ENCODE peak calls at places on chromosomes 3 and 15, in eight cellular contexts. One of them, this sample, is unnamed.

GRCh38 chr3:99568936-99569335 is 69.5 kb upstream of the COL8A1 start:
- DNase-seq in RWPE1: no peak
- DNase-seq in CD4-positive, alpha-beta T cell: no peak
- DNase-seq in AG04450: no peak
- DNase-seq in suprapubic skin: no peak
- DNase-seq in kidney epithelial cell: no peak
- DNase-seq in AG10803: no peak
- DNase-seq in heart right ventricle: no peak
- DNase-seq in this sample: no peak

GRCh38 chr3:172347895-172348680 is 100.2 kb downstream of the GHSR start:
- DNase-seq in RWPE1: no peak
- DNase-seq in CD4-positive, alpha-beta T cell: no peak
- DNase-seq in AG04450: no peak
- DNase-seq in suprapubic skin: no peak
- DNase-seq in kidney epithelial cell: no peak
- DNase-seq in AG10803: no peak
- DNase-seq in heart right ventricle: no peak
- DNase-seq in this sample: no peak

GRCh38 chr3:189195302-189195701 is 23.5 kb downstream of the TPRG1 start:
- DNase-seq in RWPE1: no peak
- DNase-seq in CD4-positive, alpha-beta T cell: no peak
- DNase-seq in AG04450: no peak
- DNase-seq in suprapubic skin: no peak
- DNase-seq in kidney epithelial cell: no peak
- DNase-seq in AG10803: no peak
- DNase-seq in heart right ventricle: no peak
- DNase-seq in this sample: no peak

GRCh38 chr3:194976049-194976451 is 290.4 kb downstream of the FAM43A start:
- DNase-seq in RWPE1: no peak
- DNase-seq in CD4-positive, alpha-beta T cell: no peak
- DNase-seq in AG04450: no peak
- DNase-seq in suprapubic skin: peak
- DNase-seq in kidney epithelial cell: no peak
- DNase-seq in AG10803: no peak
- DNase-seq in heart right ventricle: no peak
- DNase-seq in this sample: no peak

GRCh38 chr3:62604301-62604700 is 231.0 kb upstream of the FEZF2 start:
- DNase-seq in RWPE1: peak
- DNase-seq in CD4-positive, alpha-beta T cell: no peak
- DNase-seq in AG04450: no peak
- DNase-seq in suprapubic skin: no peak
- DNase-seq in kidney epithelial cell: peak
- DNase-seq in AG10803: peak
- DNase-seq in heart right ventricle: no peak
- DNase-seq in this sample: no peak

GRCh38 chr3:138397983-138398382 is 36.4 kb upstream of the ESYT3 start:
- DNase-seq in RWPE1: peak
- DNase-seq in CD4-positive, alpha-beta T cell: no peak
- DNase-seq in AG04450: no peak
- DNase-seq in suprapubic skin: peak
- DNase-seq in kidney epithelial cell: no peak
- DNase-seq in AG10803: no peak
- DNase-seq in heart right ventricle: no peak
- DNase-seq in this sample: no peak

GRCh38 chr15:71103102-71103676 is 12.1 kb upstream of the THSD4 start:
- DNase-seq in RWPE1: peak
- DNase-seq in CD4-positive, alpha-beta T cell: no peak
- DNase-seq in AG04450: no peak
- DNase-seq in suprapubic skin: no peak
- DNase-seq in kidney epithelial cell: no peak
- DNase-seq in AG10803: peak
- DNase-seq in heart right ventricle: no peak
- DNase-seq in this sample: no peak

GRCh38 chr3:10471337-10471721 is 34.1 kb downstream of the ATP2B2 start:
- DNase-seq in RWPE1: no peak
- DNase-seq in CD4-positive, alpha-beta T cell: no peak
- DNase-seq in AG04450: no peak
- DNase-seq in suprapubic skin: no peak
- DNase-seq in kidney epithelial cell: no peak
- DNase-seq in AG10803: no peak
- DNase-seq in heart right ventricle: no peak
- DNase-seq in this sample: no peak

GRCh38 chr3:156332304-156332703 is 211.9 kb downstream of the KCNAB1 start:
- DNase-seq in RWPE1: no peak
- DNase-seq in CD4-positive, alpha-beta T cell: no peak
- DNase-seq in AG04450: no peak
- DNase-seq in suprapubic skin: no peak
- DNase-seq in kidney epithelial cell: peak
- DNase-seq in AG10803: peak
- DNase-seq in heart right ventricle: no peak
- DNase-seq in this sample: no peak

GRCh38 chr15:90646662-90647305 is 70.4 kb upstream of the BLM start:
- DNase-seq in RWPE1: no peak
- DNase-seq in CD4-positive, alpha-beta T cell: no peak
- DNase-seq in AG04450: no peak
- DNase-seq in suprapubic skin: no peak
- DNase-seq in kidney epithelial cell: no peak
- DNase-seq in AG10803: no peak
- DNase-seq in heart right ventricle: no peak
- DNase-seq in this sample: no peak

GRCh38 chr3:195461518-195462307 is 18.9 kb upstream of the ACAP2 start:
- DNase-seq in RWPE1: no peak
- DNase-seq in CD4-positive, alpha-beta T cell: no peak
- DNase-seq in AG04450: no peak
- DNase-seq in suprapubic skin: no peak
- DNase-seq in kidney epithelial cell: no peak
- DNase-seq in AG10803: no peak
- DNase-seq in heart right ventricle: no peak
- DNase-seq in this sample: no peak

GRCh38 chr3:89697321-89697916 is 590.0 kb downstream of the EPHA3 start:
- DNase-seq in RWPE1: peak
- DNase-seq in CD4-positive, alpha-beta T cell: no peak
- DNase-seq in AG04450: no peak
- DNase-seq in suprapubic skin: no peak
- DNase-seq in kidney epithelial cell: no peak
- DNase-seq in AG10803: no peak
- DNase-seq in heart right ventricle: no peak
- DNase-seq in this sample: no peak

GRCh38 chr3:187856567-187856966 is 111.3 kb upstream of the BCL6 start:
- DNase-seq in RWPE1: no peak
- DNase-seq in CD4-positive, alpha-beta T cell: no peak
- DNase-seq in AG04450: no peak
- DNase-seq in suprapubic skin: no peak
- DNase-seq in kidney epithelial cell: no peak
- DNase-seq in AG10803: no peak
- DNase-seq in heart right ventricle: no peak
- DNase-seq in this sample: no peak

DNA sequence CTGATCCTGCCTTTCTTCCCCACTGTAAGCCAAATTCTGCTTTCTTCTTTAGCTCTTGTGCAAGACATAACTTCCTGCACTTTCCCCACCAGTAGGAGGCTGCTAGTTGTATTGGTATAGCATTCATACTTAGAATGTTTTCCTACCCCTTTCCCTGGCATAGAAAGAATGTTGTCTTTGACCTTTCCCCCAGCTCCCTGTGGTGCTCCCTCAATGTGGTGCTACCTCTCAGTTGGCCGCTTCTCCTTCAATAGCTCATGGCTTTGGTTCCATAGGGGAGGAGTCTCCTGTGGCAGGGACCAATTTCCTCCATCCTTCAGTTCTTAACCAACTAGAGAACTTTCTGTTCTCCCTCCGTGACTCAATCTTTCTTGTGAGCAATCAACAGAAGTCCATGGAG is 67.5 kb upstream of the AKAP13 start:
- DNase-seq in RWPE1: no peak
- DNase-seq in CD4-positive, alpha-beta T cell: no peak
- DNase-seq in AG04450: no peak
- DNase-seq in suprapubic skin: no peak
- DNase-seq in kidney epithelial cell: no peak
- DNase-seq in AG10803: peak
- DNase-seq in heart right ventricle: no peak
- DNase-seq in this sample: no peak
- TF ChIP-seq CTCF in RWPE1: no peak
- TF ChIP-seq CTCF in CD4-positive, alpha-beta T cell: no peak
- TF ChIP-seq CTCF in AG04450: peak
- TF ChIP-seq CTCF in suprapubic skin: no peak
- TF ChIP-seq CTCF in kidney epithelial cell: peak
- TF ChIP-seq CTCF in AG10803: peak
- TF ChIP-seq CTCF in heart right ventricle: no peak
- TF ChIP-seq CTCF in this sample: no peak

GRCh38 chr3:8942746-8943488 is 20.4 kb downstream of the RAD18 start:
- DNase-seq in RWPE1: no peak
- DNase-seq in CD4-positive, alpha-beta T cell: no peak
- DNase-seq in AG04450: no peak
- DNase-seq in suprapubic skin: no peak
- DNase-seq in kidney epithelial cell: no peak
- DNase-seq in AG10803: no peak
- DNase-seq in heart right ventricle: no peak
- DNase-seq in this sample: no peak

GRCh38 chr3:8932507-8932906 is 30.8 kb downstream of the RAD18 start:
- DNase-seq in RWPE1: no peak
- DNase-seq in CD4-positive, alpha-beta T cell: no peak
- DNase-seq in AG04450: no peak
- DNase-seq in suprapubic skin: no peak
- DNase-seq in kidney epithelial cell: no peak
- DNase-seq in AG10803: no peak
- DNase-seq in heart right ventricle: no peak
- DNase-seq in this sample: no peak

GRCh38 chr3:8942115-8942514 is 21.2 kb downstream of the RAD18 start:
- DNase-seq in RWPE1: no peak
- DNase-seq in CD4-positive, alpha-beta T cell: no peak
- DNase-seq in AG04450: no peak
- DNase-seq in suprapubic skin: no peak
- DNase-seq in kidney epithelial cell: no peak
- DNase-seq in AG10803: no peak
- DNase-seq in heart right ventricle: no peak
- DNase-seq in this sample: no peak

GRCh38 chr3:8937064-8938020 is 25.9 kb downstream of the RAD18 start:
- DNase-seq in RWPE1: peak
- DNase-seq in CD4-positive, alpha-beta T cell: no peak
- DNase-seq in AG04450: peak
- DNase-seq in suprapubic skin: no peak
- DNase-seq in kidney epithelial cell: peak
- DNase-seq in AG10803: peak
- DNase-seq in heart right ventricle: no peak
- DNase-seq in this sample: no peak

GRCh38 chr3:8938021-8938420 is 25.3 kb downstream of the RAD18 start:
- DNase-seq in RWPE1: no peak
- DNase-seq in CD4-positive, alpha-beta T cell: no peak
- DNase-seq in AG04450: no peak
- DNase-seq in suprapubic skin: no peak
- DNase-seq in kidney epithelial cell: no peak
- DNase-seq in AG10803: peak
- DNase-seq in heart right ventricle: no peak
- DNase-seq in this sample: no peak
- TF ChIP-seq CTCF in RWPE1: peak
- TF ChIP-seq CTCF in CD4-positive, alpha-beta T cell: no peak
- TF ChIP-seq CTCF in AG04450: peak
- TF ChIP-seq CTCF in suprapubic skin: no peak
- TF ChIP-seq CTCF in kidney epithelial cell: peak
- TF ChIP-seq CTCF in AG10803: peak
- TF ChIP-seq CTCF in heart right ventricle: peak
- TF ChIP-seq CTCF in this sample: peak

DNA sequence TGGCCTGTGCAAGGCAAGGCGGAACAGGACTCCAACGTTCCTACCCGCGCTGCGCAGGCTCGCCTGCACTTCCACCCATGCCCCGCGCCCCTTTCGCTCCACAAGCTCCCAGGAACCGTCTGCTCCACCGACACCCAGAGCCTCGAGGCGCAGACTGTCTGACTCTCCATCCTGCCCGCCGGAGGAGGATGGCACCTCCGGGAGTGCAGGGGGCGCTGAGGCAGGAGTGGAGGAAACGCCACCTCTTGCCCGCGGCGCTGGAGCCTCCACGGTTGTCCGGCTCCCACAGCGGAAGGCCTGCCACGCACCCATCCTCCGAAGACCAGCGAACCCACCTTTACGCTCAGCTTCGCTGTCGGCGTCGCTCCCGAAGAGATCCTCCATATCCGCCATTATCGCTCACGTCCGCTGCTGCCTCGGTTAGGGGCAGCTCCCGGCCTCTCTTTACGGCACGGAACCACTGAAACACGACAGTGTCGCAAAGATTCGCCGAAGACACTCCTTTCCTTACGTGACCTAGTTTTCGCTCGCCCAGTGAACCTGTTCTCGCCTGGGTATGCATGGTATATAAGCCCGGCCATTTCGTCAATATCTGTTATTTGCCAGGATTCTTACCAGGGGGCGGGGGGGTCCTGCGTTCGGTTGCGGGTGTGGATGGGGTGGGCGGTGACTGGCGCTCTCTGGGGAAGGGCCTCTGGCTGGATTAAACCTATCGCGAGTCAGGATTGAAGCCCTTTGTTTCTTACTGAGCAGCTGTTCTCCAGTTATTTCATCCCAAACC is at the start of gene LEO1:
- DNase-seq in RWPE1: peak
- DNase-seq in CD4-positive, alpha-beta T cell: peak
- DNase-seq in AG04450: peak
- DNase-seq in suprapubic skin: peak
- DNase-seq in kidney epithelial cell: peak
- DNase-seq in AG10803: peak
- DNase-seq in heart right ventricle: peak
- DNase-seq in this sample: peak
- TF ChIP-seq CTCF in RWPE1: no peak
- TF ChIP-seq CTCF in CD4-positive, alpha-beta T cell: peak
- TF ChIP-seq CTCF in AG04450: peak
- TF ChIP-seq CTCF in suprapubic skin: no peak
- TF ChIP-seq CTCF in kidney epithelial cell: peak
- TF ChIP-seq CTCF in AG10803: peak
- TF ChIP-seq CTCF in heart right ventricle: peak
- TF ChIP-seq CTCF in this sample: no peak

GRCh38 chr15:32991544-32992192 is 202.8 kb downstream of the FMN1 start:
- DNase-seq in RWPE1: no peak
- DNase-seq in CD4-positive, alpha-beta T cell: no peak
- DNase-seq in AG04450: no peak
- DNase-seq in suprapubic skin: no peak
- DNase-seq in kidney epithelial cell: no peak
- DNase-seq in AG10803: no peak
- DNase-seq in heart right ventricle: no peak
- DNase-seq in this sample: peak

GRCh38 chr15:32994810-32995424 is 199.6 kb downstream of the FMN1 start:
- DNase-seq in RWPE1: peak
- DNase-seq in CD4-positive, alpha-beta T cell: no peak
- DNase-seq in AG04450: no peak
- DNase-seq in suprapubic skin: no peak
- DNase-seq in kidney epithelial cell: no peak
- DNase-seq in AG10803: peak
- DNase-seq in heart right ventricle: no peak
- DNase-seq in this sample: no peak

GRCh38 chr15:32998182-32998581 is 196.3 kb downstream of the FMN1 start:
- DNase-seq in RWPE1: no peak
- DNase-seq in CD4-positive, alpha-beta T cell: no peak
- DNase-seq in AG04450: no peak
- DNase-seq in suprapubic skin: no peak
- DNase-seq in kidney epithelial cell: no peak
- DNase-seq in AG10803: no peak
- DNase-seq in heart right ventricle: no peak
- DNase-seq in this sample: no peak

GRCh38 chr15:32990071-32990470 is 204.4 kb downstream of the FMN1 start:
- DNase-seq in RWPE1: no peak
- DNase-seq in CD4-positive, alpha-beta T cell: no peak
- DNase-seq in AG04450: no peak
- DNase-seq in suprapubic skin: no peak
- DNase-seq in kidney epithelial cell: no peak
- DNase-seq in AG10803: no peak
- DNase-seq in heart right ventricle: no peak
- DNase-seq in this sample: no peak

GRCh38 chr15:32993285-32993684 is 201.2 kb downstream of the FMN1 start:
- DNase-seq in RWPE1: no peak
- DNase-seq in CD4-positive, alpha-beta T cell: no peak
- DNase-seq in AG04450: no peak
- DNase-seq in suprapubic skin: no peak
- DNase-seq in kidney epithelial cell: no peak
- DNase-seq in AG10803: peak
- DNase-seq in heart right ventricle: no peak
- DNase-seq in this sample: no peak
- TF ChIP-seq CTCF in RWPE1: no peak
- TF ChIP-seq CTCF in CD4-positive, alpha-beta T cell: no peak
- TF ChIP-seq CTCF in AG04450: peak
- TF ChIP-seq CTCF in suprapubic skin: no peak
- TF ChIP-seq CTCF in kidney epithelial cell: peak
- TF ChIP-seq CTCF in AG10803: peak
- TF ChIP-seq CTCF in heart right ventricle: no peak
- TF ChIP-seq CTCF in this sample: no peak